ENCODE peak calls at places on chromosomes 5 and 9, in six cellular contexts. B is HepG2, E is HCT116, R is GM12878, J is K562, U is H1. N is an unnamed sample. For H3K4me1, the result is how much of the 10 kb centered on the place peaks cover.

GRCh38 chr5:69285448-69286116 is 47.0 kb downstream of the CCDC125 start:
- DNase-seq in B (no peak), E (no peak), R (no peak), J (no peak), U (peak), N (no peak)

GRCh38 chr5:171310334-171310815 is 1.3 kb downstream of the TLX3 start:
- DNase-seq in B (no peak), E (no peak), R (no peak), J (no peak), U (peak), N (no peak)

GRCh38 chr5:142316051-142316450 is 8.8 kb downstream of the SPRY4 start:
- DNase-seq in B (no peak), E (no peak), R (no peak), J (no peak), U (no peak), N (peak)

GRCh38 chr9:91586282-91586681 is 162.7 kb upstream of the NFIL3 start:
- DNase-seq in B (no peak), E (no peak), R (no peak), J (no peak), U (no peak), N (no peak)

GRCh38 chr9:134679616-134680392 is 38.2 kb downstream of the COL5A1 start:
- DNase-seq in B (no peak), E (no peak), R (no peak), J (no peak), U (no peak), N (no peak)

GRCh38 chr5:72151169-72151568 is 43.9 kb downstream of the MAP1B start:
- DNase-seq in B (peak), E (no peak), R (no peak), J (peak), U (no peak), N (no peak)

GRCh38 chr9:112110773-112111106 is 64.4 kb downstream of the SUSD1 start:
- DNase-seq in B (no peak), E (no peak), R (no peak), J (no peak), U (no peak), N (no peak)

GRCh38 chr5:150625831-150626746 is 14.4 kb upstream of the SYNPO start:
- DNase-seq in B (no peak), E (no peak), R (peak), J (no peak), U (no peak), N (no peak)

GRCh38 chr9:127739614-127740322 is 4.7 kb upstream of the TOR2A start:
- DNase-seq in B (no peak), E (no peak), R (no peak), J (no peak), U (no peak), N (no peak)

GRCh38 chr9:2248768-2249167 is 233.6 kb downstream of the SMARCA2 start:
- DNase-seq in B (no peak), E (no peak), R (no peak), J (no peak), U (no peak), N (no peak)

GRCh38 chr9:6049798-6050197 is 34.4 kb upstream of the RANBP6 start:
- DNase-seq in B (peak), E (peak), R (peak), J (peak), U (no peak), N (no peak)

GRCh38 chr9:121386442-121387175 is 16.6 kb upstream of the STOM start:
- DNase-seq in B (no peak), E (no peak), R (no peak), J (no peak), U (no peak), N (no peak)

GRCh38 chr9:36598281-36598680 is 25.6 kb downstream of the MELK start:
- DNase-seq in B (no peak), E (no peak), R (no peak), J (no peak), U (no peak), N (no peak)

GRCh38 chr5:30099634-30100033 is 1093.9 kb upstream of the CDH6 start:
- DNase-seq in B (no peak), E (no peak), R (no peak), J (no peak), U (no peak), N (no peak)

GRCh38 chr5:147898875-147899401 is 7.4 kb downstream of the C5orf46 start:
- DNase-seq in B (no peak), E (no peak), R (no peak), J (no peak), U (no peak), N (no peak)

GRCh38 chr9:107049825-107050184 is 186.8 kb downstream of the ZNF462 start:
- DNase-seq in B (no peak), E (no peak), R (no peak), J (no peak), U (no peak), N (no peak)

GRCh38 chr5:83440826-83441225 is 30.7 kb upstream of the VCAN start:
- DNase-seq in B (no peak), E (no peak), R (no peak), J (no peak), U (no peak), N (no peak)

GRCh38 chr9:116656535-116656934 is 30.6 kb upstream of the TRIM32 start:
- DNase-seq in B (no peak), E (no peak), R (no peak), J (no peak), U (no peak), N (no peak)

GRCh38 chr9:129857207-129857606 is 21.9 kb downstream of the USP20 start:
- DNase-seq in B (no peak), E (no peak), R (no peak), J (no peak), U (no peak), N (no peak)

GRCh38 chr5:121688126-121688525 is 163.6 kb upstream of the FTMT start:
- DNase-seq in B (no peak), E (no peak), R (no peak), J (no peak), U (no peak), N (no peak)

GRCh38 chr9:124371183-124371582 is 44.1 kb downstream of the PSMB7 start:
- DNase-seq in B (peak), E (no peak), R (no peak), J (no peak), U (no peak), N (no peak)

GRCh38 chr9:91768977-91769916 is 180.8 kb downstream of the ROR2 start:
- DNase-seq in B (no peak), E (no peak), R (no peak), J (no peak), U (no peak), N (no peak)

GRCh38 chr9:132769895-132770774 is 99.9 kb downstream of the GTF3C4 start:
- DNase-seq in B (peak), E (no peak), R (peak), J (no peak), U (peak), N (no peak)

GRCh38 chr5:135426102-135427082 is 20.8 kb downstream of the DCANP1 start:
- DNase-seq in B (peak), E (peak), R (peak), J (peak), U (no peak), N (peak)

GRCh38 chr9:131405429-131405828 is 11.5 kb downstream of the PRRC2B start:
- DNase-seq in B (no peak), E (no peak), R (no peak), J (peak), U (peak), N (no peak)

GRCh38 chr5:75320341-75320740 is 16.7 kb upstream of the HMGCR start:
- DNase-seq in B (no peak), E (no peak), R (no peak), J (no peak), U (no peak), N (no peak)

GRCh38 chr5:54176066-54176835 is 134.1 kb downstream of the ARL15 start:
- DNase-seq in B (no peak), E (no peak), R (no peak), J (no peak), U (no peak), N (no peak)

GRCh38 chr9:97840521-97840920 is 12.5 kb upstream of the FOXE1 start:
- DNase-seq in B (no peak), E (no peak), R (no peak), J (no peak), U (no peak), N (no peak)

GRCh38 chr9:16125637-16126036 is 572.8 kb downstream of the CCDC171 start:
- DNase-seq in B (no peak), E (no peak), R (no peak), J (no peak), U (no peak), N (no peak)

GRCh38 chr5:150553402-150553801 is 45.5 kb downstream of the NDST1 start:
- DNase-seq in B (no peak), E (no peak), R (no peak), J (no peak), U (no peak), N (no peak)

GRCh38 chr5:171462136-171462927 is 42.9 kb downstream of the FGF18 start:
- DNase-seq in B (no peak), E (no peak), R (no peak), J (no peak), U (no peak), N (no peak)

GRCh38 chr5:72246954-72247442 is 73.0 kb downstream of the MRPS27 start:
- DNase-seq in B (no peak), E (no peak), R (no peak), J (no peak), U (no peak), N (no peak)

GRCh38 chr5:99316484-99316883 is 387.7 kb upstream of the CHD1 start:
- DNase-seq in B (no peak), E (no peak), R (no peak), J (no peak), U (no peak), N (no peak)

GRCh38 chr5:171757853-171758535 is 27.6 kb upstream of the SMIM23 start:
- DNase-seq in B (peak), E (peak), R (no peak), J (no peak), U (no peak), N (no peak)

GRCh38 chr5:123455095-123455494 is 31.9 kb upstream of the CEP120 start:
- DNase-seq in B (no peak), E (no peak), R (no peak), J (no peak), U (no peak), N (no peak)

GRCh38 chr5:132437604-132438275 is 52.8 kb downstream of the IRF1 start:
- DNase-seq in B (no peak), E (no peak), R (no peak), J (peak), U (no peak), N (no peak)

GRCh38 chr5:85545129-85545528 is 1072.6 kb upstream of the COX7C start:
- DNase-seq in B (no peak), E (no peak), R (no peak), J (no peak), U (no peak), N (no peak)

GRCh38 chr5:1060535-1060981 is 51.3 kb downstream of the SLC12A7 start:
- DNase-seq in B (no peak), E (no peak), R (no peak), J (no peak), U (no peak), N (peak)

GRCh38 chr5:2852446-2852845 is 101.0 kb upstream of the IRX2 start:
- DNase-seq in B (no peak), E (no peak), R (no peak), J (no peak), U (no peak), N (no peak)

GRCh38 chr9:91101598-91102168 is 260.0 kb downstream of the AUH start:
- DNase-seq in B (no peak), E (no peak), R (no peak), J (no peak), U (no peak), N (no peak)

GRCh38 chr9:76562511-76562911 is 103.5 kb downstream of the GCNT1 start:
- DNase-seq in B (no peak), E (no peak), R (peak), J (no peak), U (no peak), N (no peak)

GRCh38 chr9:76559283-76559682 is 100.3 kb downstream of the GCNT1 start:
- DNase-seq in B (no peak), E (no peak), R (no peak), J (no peak), U (no peak), N (no peak)

GRCh38 chr9:76560481-76560891 is 101.5 kb downstream of the GCNT1 start:
- DNase-seq in B (no peak), E (no peak), R (no peak), J (no peak), U (no peak), N (no peak)

GRCh38 chr9:76564300-76564699 is 105.3 kb downstream of the GCNT1 start:
- DNase-seq in B (no peak), E (no peak), R (no peak), J (no peak), U (no peak), N (no peak)

GRCh38 chr9:76561887-76562286 is 102.9 kb downstream of the GCNT1 start:
- DNase-seq in B (no peak), E (no peak), R (no peak), J (no peak), U (no peak), N (no peak)
- TF ChIP-seq JUND in B (no peak), E (no peak), R (no peak), J (no peak), U (no peak), N (no peak)

GRCh38 chr9:354453-354852 is 139.8 kb downstream of the DOCK8 start:
- DNase-seq in B (no peak), E (no peak), R (no peak), J (no peak), U (no peak), N (no peak)
- H3K4me1 ChIP-seq in B (under half), E (under half), R (under half), J (under half), U (under half), N (under half)

GRCh38 chr5:61394078-61394701 is 62.1 kb downstream of the ZSWIM6 start:
- DNase-seq in B (no peak), E (no peak), R (no peak), J (no peak), U (no peak), N (no peak)

GRCh38 chr5:61397937-61398336 is 65.9 kb downstream of the ZSWIM6 start:
- DNase-seq in B (no peak), E (no peak), R (no peak), J (no peak), U (no peak), N (no peak)

GRCh38 chr5:61397238-61397637 is 65.2 kb downstream of the ZSWIM6 start:
- DNase-seq in B (no peak), E (no peak), R (no peak), J (no peak), U (no peak), N (no peak)

GRCh38 chr5:61398440-61398839 is 66.4 kb downstream of the ZSWIM6 start:
- DNase-seq in B (no peak), E (no peak), R (no peak), J (no peak), U (no peak), N (no peak)

DNA sequence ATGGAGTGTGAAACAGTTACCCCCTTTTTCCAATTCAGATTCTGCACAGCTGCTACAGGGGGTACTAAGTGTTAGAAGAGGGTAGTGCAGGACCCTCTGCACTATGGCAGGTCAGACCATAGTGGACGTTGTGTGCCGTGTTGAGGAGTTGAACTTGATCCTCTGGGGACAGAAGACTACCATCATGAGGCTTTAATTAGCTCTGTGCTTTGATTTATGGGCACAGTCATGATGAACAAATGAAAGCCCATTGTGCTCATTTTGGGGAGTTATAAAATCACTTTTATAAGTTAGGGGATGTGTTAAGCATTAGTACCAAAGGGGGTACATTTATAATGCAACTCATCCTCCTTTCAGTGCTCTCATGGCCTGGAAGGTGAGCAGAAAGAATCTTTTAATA is 62.7 kb downstream of the ZSWIM6 start:
- DNase-seq in B (no peak), E (no peak), R (no peak), J (no peak), U (no peak), N (no peak)
- TF ChIP-seq JUND in B (no peak), E (no peak), R (no peak), J (no peak), U (no peak), N (no peak)

GRCh38 chr5:177516601-177517568 is at the start of gene DDX41:
- DNase-seq in B (peak), E (peak), R (peak), J (peak), U (peak), N (peak)

GRCh38 chr5:177513500-177513899 is 3.3 kb downstream of the DDX41 start:
- DNase-seq in B (no peak), E (no peak), R (no peak), J (no peak), U (no peak), N (no peak)

GRCh38 chr5:177512736-177513380 is 3.2 kb upstream of the DOK3 start:
- DNase-seq in B (no peak), E (no peak), R (no peak), J (no peak), U (no peak), N (no peak)

GRCh38 chr5:177515580-177515979 is 1.2 kb downstream of the DDX41 start:
- DNase-seq in B (no peak), E (no peak), R (no peak), J (no peak), U (no peak), N (no peak)

DNA sequence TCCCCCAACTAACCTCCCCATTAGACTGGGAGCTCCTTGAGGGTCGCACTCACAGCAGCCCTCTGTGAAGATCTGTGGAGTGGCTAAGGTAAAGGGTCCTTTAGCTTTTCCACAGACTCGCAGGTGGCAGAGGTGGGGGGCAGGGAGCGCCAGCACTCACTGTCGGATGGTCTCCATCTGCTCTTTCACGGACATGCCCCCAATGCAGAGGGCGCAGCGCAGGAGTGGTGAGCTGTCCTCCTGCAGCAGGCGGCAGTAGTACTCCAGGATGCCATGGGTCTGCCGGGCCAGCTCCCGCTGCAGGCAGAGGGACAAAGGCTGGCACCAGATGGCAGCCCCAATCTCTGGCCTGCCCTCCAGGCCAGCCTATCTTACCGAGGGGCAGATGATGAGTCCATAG is 2.2 kb downstream of the DDX41 start:
- DNase-seq in B (no peak), E (no peak), R (no peak), J (no peak), U (no peak), N (no peak)
- H3K4me1 ChIP-seq in B (under half), E (under half), R (under half), J (under half), U (under half), N (under half)

DNA sequence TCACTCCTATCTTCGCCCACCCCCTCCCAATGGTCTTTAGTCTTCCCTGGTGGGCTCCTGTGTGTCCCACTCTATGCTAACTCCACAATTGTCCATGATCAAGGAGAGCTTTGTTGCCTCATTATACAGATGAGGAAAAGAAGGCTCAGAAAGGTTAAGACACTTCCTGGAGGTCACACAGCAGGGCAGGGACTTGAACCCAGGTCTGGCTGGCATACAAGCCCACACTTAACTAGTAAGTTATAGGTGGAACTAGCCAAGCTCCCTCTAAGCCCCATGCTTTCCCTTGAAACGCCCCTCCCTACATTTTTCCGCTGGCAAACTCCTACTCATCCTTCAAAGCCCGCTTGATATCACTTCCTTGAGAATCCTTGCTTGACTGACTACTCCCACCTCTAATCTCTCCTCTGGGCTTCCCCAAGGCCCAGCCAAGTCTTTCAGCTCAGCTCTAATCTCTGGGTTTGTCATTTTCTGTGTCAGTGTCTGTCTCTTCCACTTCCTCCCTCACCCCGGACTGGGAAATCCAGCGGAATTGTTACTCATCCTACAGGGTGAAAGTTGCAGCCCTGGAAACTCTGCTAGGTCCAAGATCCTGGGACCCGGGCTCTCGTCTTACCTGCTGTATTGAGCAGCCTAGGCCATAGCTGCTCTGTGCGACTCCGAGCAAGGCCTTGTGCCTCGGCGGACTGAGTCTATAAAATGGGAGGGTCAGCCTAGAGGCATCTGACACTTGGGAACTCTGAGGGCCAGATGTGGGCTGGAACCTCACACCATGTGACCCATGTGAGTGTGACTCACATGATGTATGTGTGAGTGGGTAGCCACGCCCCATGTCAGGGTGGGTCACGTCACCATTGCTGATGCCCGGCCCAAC is 144.5 kb downstream of the GAPVD1 start:
- DNase-seq in B (peak), E (no peak), R (no peak), J (peak), U (no peak), N (no peak)
- TF ChIP-seq JUND in B (no peak), E (no peak), R (no peak), J (peak), U (no peak), N (no peak)

DNA sequence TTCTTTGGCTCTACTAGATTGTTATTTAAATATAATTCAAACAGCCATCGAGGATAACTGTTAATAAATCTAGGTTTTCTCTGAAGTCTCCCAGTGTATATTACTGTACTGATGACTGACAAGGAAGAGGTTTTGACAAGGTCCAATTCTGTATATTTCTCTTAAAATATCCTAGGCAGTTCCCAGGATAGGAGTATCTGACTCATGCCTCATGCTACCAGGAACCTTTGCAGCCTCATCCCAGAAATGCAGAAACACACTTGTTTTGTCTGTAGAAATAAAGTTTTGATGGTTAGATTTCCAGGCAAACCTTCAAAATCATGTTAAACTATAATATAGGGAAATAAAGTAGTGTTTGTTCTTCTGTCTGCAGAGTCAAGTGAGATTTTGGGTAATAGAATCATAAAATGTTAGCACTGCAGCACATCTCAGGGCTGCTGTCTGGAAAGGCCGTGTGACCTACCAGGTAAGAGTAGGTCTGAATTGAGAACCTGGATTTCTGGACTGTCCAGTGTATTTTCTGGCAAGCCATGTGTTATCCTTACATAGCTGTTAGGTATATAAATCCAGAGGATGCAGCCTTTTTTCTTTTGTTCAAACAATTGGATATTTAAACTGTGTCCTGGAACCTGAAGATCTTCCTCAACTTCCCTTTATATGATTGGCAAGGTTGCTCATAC is 8.3 kb downstream of the UBE2D2 start:
- DNase-seq in B (no peak), E (no peak), R (no peak), J (no peak), U (no peak), N (no peak)
- H3K4me1 ChIP-seq in B (under half), E (under half), R (under half), J (under half), U (under half), N (under half)

GRCh38 chr5:59042683-59043082 is 459.8 kb downstream of the RAB3C start:
- DNase-seq in B (no peak), E (no peak), R (no peak), J (no peak), U (no peak), N (no peak)
- TF ChIP-seq JUND in B (no peak), E (no peak), R (no peak), J (no peak), U (no peak), N (no peak)

N was measured in SK-N-SH.